ENCODE peak calls at places on chromosomes 6 and 20, in four cellular contexts. W is K562, D is HepG2, F is H1. J is an unnamed sample.

GRCh38 chr20:42792052-42792451 is 397.7 kb downstream of the PTPRT start:
- DNase-seq in W (no peak), D (no peak), F (no peak), J (no peak)

GRCh38 chr6:157393667-157394329 is 12.8 kb downstream of the ZDHHC14 start:
- DNase-seq in W (peak; percentile 73), D (no peak), F (no peak), J (no peak)

GRCh38 chr20:60999256-60999655 is 252.8 kb upstream of the CDH4 start:
- DNase-seq in W (no peak), D (no peak), F (no peak), J (no peak)

GRCh38 chr6:126804255-126805064 is 314.0 kb upstream of the RSPO3 start:
- DNase-seq in W (peak; percentile 6), D (peak; percentile 51), F (no peak), J (peak; percentile 56)

GRCh38 chr6:144335914-144336313 is 50.8 kb downstream of the UTRN start:
- DNase-seq in W (no peak), D (no peak), F (peak; percentile 41), J (no peak)

GRCh38 chr20:33010133-33010504 is 2.6 kb downstream of the BPIFB2 start:
- DNase-seq in W (no peak), D (no peak), F (no peak), J (no peak)

GRCh38 chr20:62133051-62133845 is 9.9 kb downstream of the PSMA7 start:
- DNase-seq in W (no peak), D (no peak), F (no peak), J (no peak)

GRCh38 chr6:3882865-3883264 is 33.7 kb downstream of the FAM50B start:
- DNase-seq in W (no peak), D (no peak), F (no peak), J (no peak)

GRCh38 chr6:56854086-56854485 is 100.8 kb upstream of the BEND6 start:
- DNase-seq in W (no peak), D (peak; percentile 24), F (no peak), J (no peak)

GRCh38 chr6:8137529-8137939 is 35.2 kb upstream of the EEF1E1 start:
- DNase-seq in W (no peak), D (peak; percentile 89), F (no peak), J (no peak)

GRCh38 chr20:32635764-32636163 is 38.0 kb downstream of the C20orf203 start:
- DNase-seq in W (no peak), D (no peak), F (no peak), J (no peak)

GRCh38 chr20:23049933-23050838 is 714 bp upstream of the THBD start:
- DNase-seq in W (no peak), D (no peak), F (peak; percentile 79), J (peak; percentile 81)

GRCh38 chr6:4774715-4775590 is 1.3 kb upstream of the CDYL start:
- DNase-seq in W (no peak), D (no peak), F (peak; percentile 73), J (no peak)

GRCh38 chr6:161111256-161111655 is 119.7 kb downstream of the MAP3K4 start:
- DNase-seq in W (no peak), D (no peak), F (no peak), J (no peak)

GRCh38 chr6:6741264-6741663 is 152.7 kb downstream of the LY86 start:
- DNase-seq in W (peak; percentile 36), D (no peak), F (no peak), J (no peak)

GRCh38 chr6:72950114-72950860 is 275.0 kb downstream of the KHDC1L start:
- DNase-seq in W (no peak), D (peak; percentile 31), F (no peak), J (peak; percentile 31)

GRCh38 chr6:44042261-44043035 is 84.8 kb downstream of the MRPL14 start:
- DNase-seq in W (peak; percentile 58), D (no peak), F (no peak), J (no peak)

GRCh38 chr6:752438-752837 is 59.5 kb upstream of the EXOC2 start:
- DNase-seq in W (no peak), D (no peak), F (no peak), J (no peak)

GRCh38 chr6:3929281-3929798 is 80.2 kb downstream of the FAM50B start:
- DNase-seq in W (no peak), D (no peak), F (no peak), J (no peak)

GRCh38 chr6:47551670-47552069 is 74.1 kb downstream of the CD2AP start:
- DNase-seq in W (no peak), D (no peak), F (no peak), J (no peak)

GRCh38 chr6:145963216-145964068 is 716 bp downstream of the SHPRH start:
- DNase-seq in W (peak; percentile 67), D (no peak), F (no peak), J (peak; percentile 38)

GRCh38 chr6:113719545-113719944 is 137.6 kb upstream of the MARCKS start:
- DNase-seq in W (no peak), D (no peak), F (no peak), J (peak; percentile 4)

GRCh38 chr20:63475209-63475608 is 2.8 kb upstream of the KCNQ2 start:
- DNase-seq in W (peak; percentile 36), D (no peak), F (no peak), J (no peak)

GRCh38 chr20:1286267-1287036 is 20.4 kb downstream of the SNPH start:
- DNase-seq in W (no peak), D (no peak), F (no peak), J (no peak)

GRCh38 chr6:134020071-134020470 is 32.4 kb downstream of the SLC2A12 start:
- DNase-seq in W (no peak), D (no peak), F (no peak), J (no peak)

GRCh38 chr6:40740518-40740917 is 153.4 kb upstream of the LRFN2 start:
- DNase-seq in W (no peak), D (no peak), F (no peak), J (no peak)

GRCh38 chr6:3022765-3023662 is 23.3 kb downstream of the NQO2 start:
- DNase-seq in W (peak; percentile 70), D (no peak), F (no peak), J (no peak)

GRCh38 chr6:95847061-95847460 is 168.7 kb upstream of the FUT9 start:
- DNase-seq in W (no peak), D (no peak), F (no peak), J (no peak)

GRCh38 chr6:113907107-113907506 is 50.0 kb downstream of the MARCKS start:
- DNase-seq in W (no peak), D (peak; percentile 11), F (no peak), J (no peak)

GRCh38 chr20:62995481-62995880 is 11.3 kb downstream of the BHLHE23 start:
- DNase-seq in W (no peak), D (no peak), F (no peak), J (no peak)

GRCh38 chr20:63892402-63892801 is 2.5 kb upstream of the DNAJC5 start:
- DNase-seq in W (no peak), D (no peak), F (no peak), J (no peak)

DNA sequence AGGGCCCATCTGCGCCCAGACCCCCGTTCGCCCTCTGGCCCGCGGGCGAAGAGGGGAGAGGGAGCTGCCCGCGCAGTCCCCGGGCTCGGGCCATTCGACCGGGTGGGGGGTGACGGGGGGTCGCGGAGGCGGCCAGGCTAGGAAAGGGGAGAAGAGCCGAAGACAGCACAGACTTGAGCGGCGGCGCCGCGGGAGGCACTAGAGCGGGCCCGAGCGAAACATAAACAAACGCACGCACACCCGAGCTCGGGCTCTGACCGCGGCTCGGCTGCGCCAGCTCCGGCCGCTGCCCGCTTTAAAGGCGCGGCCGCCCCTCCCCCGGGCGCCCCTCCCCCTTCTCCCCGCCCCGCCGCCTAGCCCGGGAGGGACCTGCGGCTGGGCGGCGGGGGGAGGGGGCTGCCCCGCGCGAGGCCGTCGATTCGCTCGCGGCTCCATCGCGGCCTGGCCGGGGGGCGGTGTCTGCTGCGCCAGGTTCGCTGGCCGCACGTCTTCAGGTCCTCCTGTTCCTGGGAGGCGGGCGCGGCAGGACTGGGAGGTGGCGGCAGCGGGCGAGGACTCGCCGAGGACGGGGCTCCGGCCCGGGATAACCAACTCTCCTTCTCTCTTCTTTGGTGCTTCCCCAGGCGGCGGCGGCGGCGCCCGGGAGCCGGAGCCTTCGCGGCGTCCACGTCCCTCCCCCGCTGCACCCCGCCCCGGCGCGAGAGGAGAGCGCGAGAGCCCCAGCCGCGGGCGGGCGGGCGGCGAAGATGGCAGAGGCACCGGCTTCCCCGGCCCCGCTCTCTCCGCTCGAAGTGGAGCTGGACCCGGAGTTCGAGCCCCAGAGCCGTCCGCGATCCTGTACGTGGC is at the start of gene FOXO3:
- DNase-seq in W (peak; percentile 83), D (peak; percentile 72), F (peak; percentile 85), J (peak; percentile 63)
- TF ChIP-seq PHF8 in W (no peak), D (peak; percentile 54), F (peak; percentile 66), J (peak; percentile 88)

GRCh38 chr20:10247440-10247839 is 28.8 kb downstream of the SNAP25 start:
- DNase-seq in W (no peak), D (no peak), F (no peak), J (no peak)
- TF ChIP-seq PHF8 in W (no peak), D (no peak), F (no peak), J (no peak)

GRCh38 chr6:28803337-28803709 is 120.5 kb downstream of the TRIM27 start:
- DNase-seq in W (peak; percentile 71), D (no peak), F (no peak), J (peak; percentile 57)
- TF ChIP-seq PHF8 in W (no peak), D (no peak), F (no peak), J (no peak)

DNA sequence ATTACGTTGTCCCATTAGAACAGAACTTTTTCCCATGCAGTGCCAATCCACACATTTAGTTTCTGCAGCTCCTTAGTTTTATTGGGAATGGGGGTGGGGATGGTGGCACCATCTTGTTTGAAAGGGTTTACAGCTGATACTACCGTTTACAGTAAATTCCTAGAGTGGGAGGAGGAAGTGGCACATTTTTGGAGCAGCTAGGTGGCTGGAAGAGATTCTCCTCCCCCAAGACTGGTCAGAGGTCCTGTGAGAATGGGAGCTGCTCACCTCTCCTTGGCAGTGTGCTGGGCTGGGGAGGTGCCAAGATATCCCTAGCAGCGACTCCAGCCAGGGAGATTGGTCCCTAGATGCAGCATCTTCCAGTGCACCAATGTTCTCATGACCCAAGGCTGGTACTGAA is 12.4 kb upstream of the CCN6 start:
- DNase-seq in W (no peak), D (no peak), F (no peak), J (no peak)
- TF ChIP-seq PHF8 in W (no peak), D (no peak), F (no peak), J (no peak)

GRCh38 chr6:11930240-11930639 is 81.9 kb upstream of the HIVEP1 start:
- DNase-seq in W (no peak), D (no peak), F (no peak), J (no peak)

GRCh38 chr6:11921017-11921438 is 91.1 kb upstream of the HIVEP1 start:
- DNase-seq in W (peak; percentile 94), D (no peak), F (no peak), J (peak; percentile 59)

GRCh38 chr6:11926594-11927407 is 85.3 kb upstream of the HIVEP1 start:
- DNase-seq in W (no peak), D (no peak), F (no peak), J (no peak)

GRCh38 chr6:11929451-11929850 is 82.7 kb upstream of the HIVEP1 start:
- DNase-seq in W (no peak), D (no peak), F (no peak), J (no peak)

GRCh38 chr6:11925805-11926204 is 86.3 kb upstream of the HIVEP1 start:
- DNase-seq in W (no peak), D (no peak), F (no peak), J (no peak)
- TF ChIP-seq PHF8 in W (no peak), D (no peak), F (no peak), J (no peak)